ENCODE peak calls at places on chromosomes 6 and 20, in eight cellular contexts. D is CD4-positive, alpha-beta T cell; X is CD8-positive, alpha-beta memory T cell; Y is NAMALWA; Q is HL-60; J is NCI-H510A treated with DMSO at 0.1 percent for 48 hours; G is NCI-H2107; A is stimulated activated CD8-positive, alpha-beta memory T cell treated with anti-CD3 and anti-CD28 coated beads, Interleukin-7, amount 100 ng/mL, for 24 hours. Z is an unnamed sample.

GRCh38 chr6:34235605-34236422 is 859 bp upstream of the HMGA1 start:
- DNase-seq in D (peak; percentile 52), X (peak; percentile 75), Y (peak; percentile 70), Q (peak; percentile 63), J (peak; percentile 97), G (no peak), A (no peak), Z (no peak)

GRCh38 chr20:19973920-19974620 is 43.1 kb upstream of the NAA20 start:
- DNase-seq in D (no peak), X (no peak), Y (no peak), Q (peak; percentile 49), J (no peak), G (no peak), A (no peak), Z (no peak)

GRCh38 chr20:5990946-5991345 is 40.5 kb downstream of the MCM8 start:
- DNase-seq in D (no peak), X (no peak), Y (no peak), Q (no peak), J (no peak), G (no peak), A (no peak), Z (no peak)

GRCh38 chr20:53530440-53530839 is 63.2 kb downstream of the ZNF217 start:
- DNase-seq in D (no peak), X (no peak), Y (no peak), Q (no peak), J (no peak), G (no peak), A (no peak), Z (no peak)

GRCh38 chr20:19998990-19999705 is 18.0 kb upstream of the NAA20 start:
- DNase-seq in D (no peak), X (no peak), Y (no peak), Q (no peak), J (no peak), G (no peak), A (no peak), Z (no peak)

GRCh38 chr20:3687655-3688054 is 5.8 kb upstream of the ADAM33 start:
- DNase-seq in D (no peak), X (no peak), Y (no peak), Q (no peak), J (peak; percentile 24), G (no peak), A (no peak), Z (no peak)

GRCh38 chr20:63070301-63070625 is 63.5 kb upstream of the BHLHE23 start:
- DNase-seq in D (no peak), X (no peak), Y (no peak), Q (no peak), J (no peak), G (no peak), A (no peak), Z (no peak)

GRCh38 chr6:44593539-44593944 is 206.0 kb downstream of the CDC5L start:
- DNase-seq in D (peak; percentile 12), X (peak; percentile 44), Y (peak; percentile 77), Q (peak; percentile 25), J (peak; percentile 32), G (no peak), A (peak; percentile 49), Z (peak; percentile 56)

GRCh38 chr20:50188287-50188688 is 2.3 kb upstream of the CEBPB start:
- DNase-seq in D (no peak), X (no peak), Y (no peak), Q (no peak), J (no peak), G (no peak), A (no peak), Z (no peak)

GRCh38 chr6:133945158-133945557 is 7.9 kb upstream of the TBPL1 start:
- DNase-seq in D (no peak), X (no peak), Y (no peak), Q (no peak), J (no peak), G (no peak), A (no peak), Z (no peak)

GRCh38 chr6:1738682-1739081 is 129.0 kb downstream of the FOXC1 start:
- DNase-seq in D (no peak), X (no peak), Y (no peak), Q (no peak), J (no peak), G (no peak), A (no peak), Z (no peak)

GRCh38 chr6:13014551-13015378 is 298.2 kb downstream of the PHACTR1 start:
- DNase-seq in D (no peak), X (no peak), Y (no peak), Q (no peak), J (no peak), G (no peak), A (no peak), Z (peak; percentile 13)

GRCh38 chr20:49561256-49561655 is 6.7 kb downstream of the PTGIS start:
- DNase-seq in D (no peak), X (no peak), Y (no peak), Q (no peak), J (no peak), G (no peak), A (no peak), Z (no peak)

GRCh38 chr6:145267076-145267867 is 468.0 kb downstream of the EPM2A start:
- DNase-seq in D (no peak), X (no peak), Y (no peak), Q (no peak), J (no peak), G (no peak), A (no peak), Z (no peak)

GRCh38 chr6:135088818-135089809 is 34.5 kb upstream of the HBS1L start:
- DNase-seq in D (no peak), X (peak; percentile 20), Y (peak; percentile 82), Q (peak; percentile 85), J (no peak), G (peak; percentile 19), A (no peak), Z (no peak)